ENCODE peak calls at places on chromosomes 3 and 15, in ten cellular contexts. N is upper lobe of left lung, Z is spleen, I is stomach, O is vagina, P is breast epithelium, B is GM12891, S is sigmoid colon, T is transverse colon, A is suprapubic skin. F is an unnamed sample.
A peak's percentile ranks its signal among the peaks of the same experiment; 100 is the strongest.

GRCh38 chr15:31263751-31264533 is 62.7 kb upstream of the KLF13 start:
- DNase-seq in Z (peak; percentile 96), I (peak; percentile 89), P (peak; percentile 58), N (peak; percentile 86), T (peak; percentile 91), O (peak; percentile 86), A (peak; percentile 83), S (peak; percentile 80), B (no peak), F (no peak)

GRCh38 chr3:8438507-8439079 is 63.0 kb upstream of the LMCD1 start:
- DNase-seq in P (no peak), A (no peak), S (no peak), Z (no peak), N (no peak), T (no peak), O (no peak), B (no peak), I (peak; percentile 43), F (no peak)

GRCh38 chr3:78201066-78201465 is 1161.2 kb downstream of the ROBO2 start:
- DNase-seq in O (no peak), S (no peak), I (no peak), B (no peak), T (no peak), A (no peak), P (no peak), Z (no peak), N (no peak), F (no peak)

GRCh38 chr3:62939707-62940106 is 64.5 kb upstream of the CADPS start:
- DNase-seq in I (no peak), Z (no peak), N (no peak), A (no peak), S (no peak), B (no peak), P (no peak), T (peak; percentile 68), O (no peak), F (no peak)

GRCh38 chr15:67137951-67138935 is 72.8 kb downstream of the SMAD3 start:
- DNase-seq in I (no peak), T (no peak), B (no peak), Z (no peak), A (no peak), P (no peak), O (no peak), N (peak; percentile 18), S (peak; percentile 69), F (no peak)

GRCh38 chr15:63322541-63322940 is 45.1 kb downstream of the APH1B start:
- DNase-seq in T (peak; percentile 26), A (no peak), Z (no peak), P (no peak), B (no peak), O (no peak), N (no peak), I (no peak), S (peak; percentile 75), F (no peak)

GRCh38 chr3:134367412-134367811 is 6.8 kb downstream of the AMOTL2 start:
- DNase-seq in B (no peak), A (peak; percentile 52), P (peak; percentile 46), S (peak; percentile 63), O (no peak), Z (peak; percentile 64), N (peak; percentile 16), I (no peak), T (no peak), F (no peak)

GRCh38 chr3:36135863-36136262 is 244.4 kb upstream of the STAC start:
- DNase-seq in B (no peak), A (no peak), I (no peak), S (no peak), T (no peak), N (no peak), Z (no peak), O (no peak), P (no peak), F (no peak)

GRCh38 chr15:75164625-75165024 is 37.1 kb upstream of the C15orf39 start:
- DNase-seq in Z (no peak), N (no peak), B (no peak), S (no peak), O (no peak), A (no peak), T (no peak), P (no peak), I (no peak), F (no peak)

GRCh38 chr15:75159244-75159643 is 42.4 kb upstream of the C15orf39 start:
- DNase-seq in B (no peak), O (no peak), A (no peak), N (no peak), P (no peak), Z (no peak), I (no peak), S (no peak), T (no peak), F (no peak)

GRCh38 chr15:75161788-75162414 is 39.8 kb upstream of the C15orf39 start:
- DNase-seq in S (no peak), O (no peak), T (no peak), A (no peak), N (peak; percentile 91), Z (peak; percentile 74), B (no peak), I (peak; percentile 58), P (no peak), F (no peak)

GRCh38 chr15:75161106-75161505 is 40.6 kb upstream of the C15orf39 start:
- DNase-seq in S (no peak), O (no peak), P (no peak), T (no peak), A (no peak), I (no peak), Z (no peak), B (no peak), N (no peak), F (no peak)

GRCh38 chr15:75163150-75163564 is 38.5 kb upstream of the C15orf39 start:
- DNase-seq in Z (no peak), O (no peak), T (no peak), I (no peak), P (no peak), N (no peak), S (no peak), A (no peak), B (no peak), F (no peak)
- TF ChIP-seq POLR2AphosphoS5 in Z (no peak), O (no peak), T (no peak), I (no peak), P (no peak), N (no peak), S (no peak), A (no peak), B (no peak), F (no peak)

DNA sequence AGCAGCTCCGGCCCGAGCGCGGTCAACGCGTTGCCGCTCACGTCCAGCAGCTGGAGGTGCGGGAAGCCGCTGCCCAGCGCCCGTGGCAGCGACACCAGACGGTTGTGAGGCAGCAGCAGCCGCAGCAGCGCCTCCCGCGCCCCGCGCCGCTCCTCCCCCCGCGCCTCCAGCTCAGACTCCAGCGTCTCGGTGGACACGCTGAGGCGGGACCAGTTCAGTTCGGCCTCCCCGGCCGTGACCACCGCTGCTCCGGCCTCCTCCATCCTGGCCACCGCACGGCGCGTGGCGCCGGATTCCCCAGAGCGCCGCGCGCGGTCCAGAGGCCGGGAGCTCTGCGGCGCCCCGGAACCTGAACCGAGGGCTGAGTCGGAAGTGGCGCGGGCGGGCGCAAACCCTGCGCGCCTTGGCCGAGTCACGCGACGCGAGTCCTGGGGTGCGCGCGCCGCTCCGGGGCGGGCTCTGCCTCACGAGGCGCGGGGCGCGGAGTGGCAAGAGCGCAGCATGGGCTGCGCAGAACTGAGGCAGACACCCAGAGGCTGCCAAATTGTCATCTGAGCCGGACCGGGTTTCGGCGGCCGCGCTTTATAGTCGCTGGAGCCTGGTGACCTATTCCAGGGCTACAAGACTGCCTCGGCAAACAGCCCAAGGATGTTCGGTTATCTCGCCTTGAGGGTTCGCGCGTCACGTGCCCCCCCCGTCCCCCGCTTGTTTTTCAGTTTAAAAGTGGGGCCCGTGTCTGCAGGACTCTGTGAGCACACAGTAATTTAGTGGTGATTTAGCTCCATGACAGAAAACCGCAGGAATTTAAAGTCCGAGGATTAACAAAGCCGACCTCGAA is at the start of gene LRRC58:
- DNase-seq in A (peak; percentile 92), S (peak; percentile 95), O (peak; percentile 93), Z (peak; percentile 98), I (peak; percentile 93), P (peak; percentile 79), N (peak; percentile 90), B (peak; percentile 77), T (peak; percentile 91), F (peak; percentile 66)
- TF ChIP-seq POLR2A in A (no peak), S (peak; percentile 82), O (peak; percentile 89), Z (peak; percentile 10), I (no peak), P (peak; percentile 49), N (peak; percentile 95), B (peak; percentile 83), T (peak; percentile 87), F (peak; percentile 89)

DNA sequence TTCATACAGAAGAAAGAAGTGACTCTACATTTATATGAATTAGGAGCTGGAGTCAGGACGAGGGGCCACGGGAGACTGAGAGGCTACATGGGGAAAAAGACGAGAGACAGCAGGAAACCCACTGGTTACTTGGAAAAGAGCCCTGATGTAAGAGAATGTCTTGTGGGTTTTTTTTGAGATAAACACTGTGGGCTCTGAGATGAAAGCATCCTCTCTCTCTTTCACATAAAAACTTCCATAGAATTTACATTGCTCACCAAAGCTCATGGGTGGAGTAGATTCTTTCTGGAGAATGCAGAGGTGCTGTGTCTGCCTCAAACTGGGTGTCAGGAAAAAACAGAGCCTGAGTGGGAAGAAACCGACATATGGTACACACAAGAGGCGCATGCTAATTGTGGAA is 115.3 kb upstream of the PDZRN3 start:
- DNase-seq in T (no peak), Z (no peak), A (no peak), N (no peak), S (no peak), B (no peak), P (no peak), I (no peak), O (no peak), F (no peak)
- TF ChIP-seq POLR2AphosphoS5 in T (no peak), Z (no peak), A (no peak), N (no peak), S (no peak), B (no peak), P (no peak), I (no peak), O (no peak), F (no peak)

GRCh38 chr3:153158961-153159735 is 2.9 kb upstream of the RAP2B start:
- DNase-seq in N (no peak), S (no peak), T (no peak), P (no peak), O (no peak), B (no peak), A (no peak), Z (no peak), I (no peak), F (no peak)

GRCh38 chr3:153161138-153161713 is 800 bp upstream of the RAP2B start:
- DNase-seq in Z (peak; percentile 93), B (peak; percentile 77), T (peak; percentile 91), N (peak; percentile 97), A (peak; percentile 96), P (peak; percentile 93), I (peak; percentile 93), O (peak; percentile 100), S (peak; percentile 98), F (peak; percentile 79)

GRCh38 chr3:153159771-153160397 is 2.1 kb upstream of the RAP2B start:
- DNase-seq in P (no peak), B (no peak), T (no peak), O (no peak), I (no peak), Z (peak; percentile 81), A (no peak), S (no peak), N (no peak), F (no peak)

GRCh38 chr3:153161714-153162512 is at the start of gene RAP2B:
- DNase-seq in B (peak; percentile 81), O (peak; percentile 99), N (peak; percentile 98), S (peak; percentile 98), T (peak; percentile 99), P (peak; percentile 96), I (peak; percentile 99), Z (peak; percentile 99), A (peak; percentile 99), F (peak; percentile 84)

DNA sequence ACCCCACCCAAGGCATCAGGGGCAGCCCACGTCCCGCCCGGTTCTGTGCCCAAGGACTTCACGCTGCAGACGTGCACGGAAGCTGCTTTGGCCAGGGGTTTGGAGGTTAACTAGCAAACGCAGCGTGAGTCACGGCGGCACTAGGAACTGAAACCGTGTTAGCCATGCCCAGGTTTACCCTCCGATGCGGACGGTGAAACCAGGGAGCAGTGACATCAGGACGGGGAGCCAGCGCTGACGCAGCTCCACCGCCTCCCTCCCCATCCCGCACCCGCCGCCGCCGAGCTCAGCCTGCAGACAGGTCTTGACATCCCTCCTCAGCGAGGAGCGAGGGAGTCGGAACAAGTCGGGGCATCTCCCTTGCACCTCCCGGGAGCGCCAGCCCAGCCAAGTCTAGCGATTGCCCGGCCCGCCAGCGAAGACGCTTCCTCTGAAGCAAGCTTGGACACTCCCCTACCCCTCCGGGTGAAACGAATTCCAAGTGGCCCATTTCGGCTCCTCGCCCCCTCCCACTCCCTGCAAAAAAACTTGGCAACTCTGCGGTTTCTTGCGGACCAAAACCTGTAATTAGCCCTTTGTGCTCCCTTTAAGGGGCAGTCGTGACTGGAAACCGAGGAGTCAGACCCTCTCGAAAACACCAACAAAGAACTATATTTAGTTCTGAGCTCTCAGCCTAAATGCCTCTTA is 1.4 kb upstream of the RAP2B start:
- DNase-seq in P (peak; percentile 78), A (peak; percentile 93), Z (peak; percentile 95), T (peak; percentile 86), S (peak; percentile 89), I (peak; percentile 82), B (peak; percentile 53), O (peak; percentile 98), N (peak; percentile 87), F (peak; percentile 55)
- TF ChIP-seq POLR2A in P (no peak), A (no peak), Z (no peak), T (peak; percentile 76), S (no peak), I (no peak), B (peak; percentile 53), O (no peak), N (peak; percentile 71), F (peak; percentile 67)